ENCODE peak calls at places on chromosomes 5 and 9, in ten cellular contexts. F is stimulated activated CD8-positive, alpha-beta memory T cell treated with anti-CD3 and anti-CD28 coated beads, Interleukin-4, amount 100 ng/mL, for 24 hours; T is neural crest cell; J is foreskin melanocyte; R is ovary; Q is activated naive CD4-positive, alpha-beta T cell treated with Interleukin-2 at 50 U/mL for 16 hours; N is tibial artery; W is stomach; M is lower lobe of right lung; X is CD8-positive, alpha-beta T cell. Z is an unnamed sample.

GRCh38 chr5:148909766-148910165 is 83.4 kb downstream of the ADRB2 start:
- DNase-seq in F (no peak), T (no peak), J (no peak), R (no peak), Q (no peak), N (no peak), W (no peak), M (no peak), X (no peak), Z (peak)

GRCh38 chr5:17218353-17219005 is 1.0 kb downstream of the BASP1 start:
- DNase-seq in F (no peak), T (peak), J (no peak), R (peak), Q (no peak), N (peak), W (no peak), M (peak), X (no peak), Z (peak)

GRCh38 chr5:129971684-129972083 is 67.4 kb downstream of the CHSY3 start:
- DNase-seq in F (no peak), T (no peak), J (peak), R (no peak), Q (no peak), N (no peak), W (no peak), M (no peak), X (no peak), Z (no peak)

GRCh38 chr9:26744362-26744965 is 148.1 kb downstream of the CAAP1 start:
- DNase-seq in F (no peak), T (no peak), J (peak), R (no peak), Q (no peak), N (no peak), W (no peak), M (no peak), X (no peak), Z (peak)

GRCh38 chr5:136749016-136749415 is 383.7 kb upstream of the TRPC7 start:
- DNase-seq in F (no peak), T (no peak), J (no peak), R (no peak), Q (no peak), N (no peak), W (no peak), M (no peak), X (no peak), Z (peak)

GRCh38 chr9:127182901-127183746 is 60.7 kb upstream of the ANGPTL2 start:
- DNase-seq in F (no peak), T (no peak), J (no peak), R (peak), Q (no peak), N (peak), W (no peak), M (no peak), X (no peak), Z (no peak)

GRCh38 chr5:960551-960950 is 48.1 kb upstream of the NKD2 start:
- DNase-seq in F (no peak), T (no peak), J (no peak), R (no peak), Q (no peak), N (no peak), W (no peak), M (no peak), X (no peak), Z (no peak)

GRCh38 chr9:96087669-96088299 is 212.3 kb downstream of the ERCC6L2 start:
- DNase-seq in F (no peak), T (no peak), J (no peak), R (no peak), Q (no peak), N (no peak), W (no peak), M (no peak), X (no peak), Z (no peak)

GRCh38 chr5:152105085-152105484 is 180.4 kb upstream of the GLRA1 start:
- DNase-seq in F (no peak), T (no peak), J (no peak), R (no peak), Q (no peak), N (no peak), W (no peak), M (no peak), X (no peak), Z (no peak)

GRCh38 chr9:95726756-95727155 is 148.7 kb upstream of the ERCC6L2 start:
- DNase-seq in F (no peak), T (no peak), J (peak), R (no peak), Q (no peak), N (no peak), W (no peak), M (no peak), X (no peak), Z (peak)

GRCh38 chr9:131008563-131008908 is 438 bp upstream of the LAMC3 start:
- DNase-seq in F (no peak), T (no peak), J (no peak), R (no peak), Q (no peak), N (no peak), W (no peak), M (no peak), X (no peak), Z (no peak)

GRCh38 chr9:36980148-36980974 is 53.7 kb downstream of the PAX5 start:
- DNase-seq in F (no peak), T (peak), J (no peak), R (no peak), Q (no peak), N (no peak), W (no peak), M (no peak), X (no peak), Z (peak)

GRCh38 chr5:143025376-143025775 is 255.2 kb downstream of the ARHGAP26 start:
- DNase-seq in F (no peak), T (no peak), J (no peak), R (no peak), Q (no peak), N (no peak), W (no peak), M (no peak), X (no peak), Z (no peak)

GRCh38 chr9:34986541-34987047 is 3.0 kb upstream of the DNAJB5 start:
- DNase-seq in F (peak), T (peak), J (peak), R (no peak), Q (peak), N (peak), W (no peak), M (peak), X (no peak), Z (no peak)

GRCh38 chr5:23740029-23740428 is 232.6 kb downstream of the PRDM9 start:
- DNase-seq in F (no peak), T (no peak), J (no peak), R (no peak), Q (no peak), N (no peak), W (no peak), M (no peak), X (no peak), Z (no peak)

GRCh38 chr5:34684281-34684979 is 28.3 kb downstream of the RAI14 start:
- DNase-seq in F (no peak), T (peak), J (no peak), R (no peak), Q (no peak), N (no peak), W (no peak), M (no peak), X (no peak), Z (peak)

GRCh38 chr9:99851028-99851822 is 29.5 kb downstream of the NR4A3 start:
- DNase-seq in F (no peak), T (no peak), J (no peak), R (no peak), Q (peak), N (no peak), W (no peak), M (no peak), X (peak), Z (no peak)

GRCh38 chr5:74392698-74393431 is 247.7 kb downstream of the ENC1 start:
- DNase-seq in F (no peak), T (no peak), J (peak), R (no peak), Q (no peak), N (no peak), W (no peak), M (no peak), X (no peak), Z (peak)

GRCh38 chr5:122757268-122757667 is 17.6 kb upstream of the SNX2 start:
- DNase-seq in F (no peak), T (no peak), J (no peak), R (no peak), Q (no peak), N (no peak), W (no peak), M (no peak), X (no peak), Z (no peak)

GRCh38 chr5:73826761-73827450 is 200.9 kb downstream of the ARHGEF28 start:
- DNase-seq in F (no peak), T (no peak), J (peak), R (peak), Q (no peak), N (no peak), W (no peak), M (no peak), X (no peak), Z (peak)

GRCh38 chr5:103808464-103809106 is 246.0 kb upstream of the NUDT12 start:
- DNase-seq in F (no peak), T (peak), J (peak), R (no peak), Q (no peak), N (no peak), W (no peak), M (no peak), X (no peak), Z (peak)

GRCh38 chr5:57658009-57658408 is 175.4 kb upstream of the ACTBL2 start:
- DNase-seq in F (no peak), T (no peak), J (no peak), R (no peak), Q (no peak), N (no peak), W (no peak), M (no peak), X (no peak), Z (no peak)

GRCh38 chr5:42360641-42361320 is 62.5 kb upstream of the GHR start:
- DNase-seq in F (no peak), T (no peak), J (no peak), R (no peak), Q (no peak), N (no peak), W (no peak), M (no peak), X (no peak), Z (no peak)

GRCh38 chr9:131856105-131856504 is 116.2 kb upstream of the RAPGEF1 start:
- DNase-seq in F (no peak), T (no peak), J (no peak), R (no peak), Q (no peak), N (no peak), W (no peak), M (no peak), X (no peak), Z (peak)

GRCh38 chr9:16032799-16033198 is 480.0 kb downstream of the CCDC171 start:
- DNase-seq in F (no peak), T (no peak), J (no peak), R (no peak), Q (no peak), N (no peak), W (no peak), M (no peak), X (no peak), Z (peak)

Z was measured in ELR.